ENCODE peak calls at places on chromosomes 11 and 22, in nine cellular contexts. I, Y, F, L, C, B, E, V and J are unnamed samples.

GRCh38 chr11:77517226-77517625 is 43.3 kb upstream of the PAK1 start:
- DNase-seq in L (peak), F (no peak), B (no peak), C (no peak), I (no peak), E (no peak), V (peak), Y (no peak), J (no peak)

GRCh38 chr11:76209956-76210885 is 3.9 kb upstream of the WNT11 start:
- DNase-seq in Y (no peak), F (peak), B (no peak), L (no peak), C (peak), E (peak), V (peak), I (peak), J (peak)

GRCh38 chr22:33678523-33678922 is 241.8 kb downstream of the LARGE1 start:
- DNase-seq in E (no peak), F (no peak), C (no peak), V (no peak), L (no peak), B (no peak), I (no peak), Y (no peak), J (no peak)

GRCh38 chr11:6992457-6993431 is 27.4 kb downstream of the ZNF214 start:
- DNase-seq in L (peak), F (no peak), I (no peak), Y (no peak), V (peak), C (no peak), B (no peak), E (no peak), J (peak)

GRCh38 chr11:20388096-20389055 is 860 bp downstream of the PRMT3 start:
- DNase-seq in I (no peak), E (no peak), C (peak), L (peak), Y (peak), B (no peak), F (no peak), V (peak), J (peak)

GRCh38 chr11:19970944-19971343 is 189.3 kb downstream of the DBX1 start:
- DNase-seq in I (no peak), F (no peak), E (no peak), B (no peak), V (no peak), C (no peak), L (no peak), Y (no peak), J (no peak)

GRCh38 chr22:29380032-29380781 is 8.2 kb downstream of the AP1B1 start:
- DNase-seq in Y (no peak), B (no peak), L (peak), I (no peak), V (peak), F (peak), E (no peak), C (no peak), J (peak)

GRCh38 chr22:43167001-43167589 is 15.7 kb downstream of the TSPO start:
- DNase-seq in V (no peak), B (no peak), F (no peak), C (no peak), I (no peak), E (no peak), Y (no peak), L (no peak), J (no peak)

GRCh38 chr11:59271247-59271755 is 58.6 kb upstream of the MPEG1 start:
- DNase-seq in B (no peak), C (no peak), V (no peak), I (no peak), F (no peak), E (no peak), L (no peak), Y (no peak), J (no peak)

GRCh38 chr11:119373917-119374631 is 7.4 kb downstream of the USP2 start:
- DNase-seq in L (peak), E (peak), C (no peak), F (peak), Y (no peak), I (peak), V (peak), B (peak), J (peak)

GRCh38 chr11:5891216-5891800 is 1.7 kb upstream of the OR52E5 start:
- DNase-seq in Y (no peak), I (no peak), L (no peak), C (no peak), E (no peak), F (no peak), V (peak), B (no peak), J (peak)

GRCh38 chr11:24511518-24511917 is 14.7 kb downstream of the LUZP2 start:
- DNase-seq in V (no peak), B (no peak), F (no peak), Y (no peak), L (no peak), I (no peak), E (no peak), C (no peak), J (no peak)

GRCh38 chr22:50425179-50425916 is 49.5 kb downstream of the SBF1 start:
- DNase-seq in B (no peak), V (no peak), C (no peak), L (no peak), Y (no peak), F (no peak), I (no peak), E (no peak), J (no peak)

GRCh38 chr22:47817380-47817779 is 1054.9 kb downstream of the TBC1D22A start:
- DNase-seq in V (no peak), C (no peak), I (no peak), F (no peak), Y (no peak), E (no peak), B (no peak), L (no peak), J (no peak)

GRCh38 chr11:6298605-6299004 is 21.7 kb downstream of the CAVIN3 start:
- DNase-seq in F (peak), V (peak), C (no peak), E (no peak), I (peak), L (peak), B (no peak), Y (no peak), J (peak)

GRCh38 chr11:12787847-12788246 is 113.6 kb downstream of the TEAD1 start:
- DNase-seq in I (no peak), V (peak), F (no peak), B (no peak), C (no peak), L (peak), E (no peak), Y (no peak), J (peak)

GRCh38 chr11:10075141-10075540 is 218.9 kb downstream of the SBF2 start:
- DNase-seq in Y (no peak), V (no peak), I (no peak), F (no peak), L (no peak), C (no peak), B (no peak), E (no peak), J (no peak)

GRCh38 chr11:134139873-134140331 is 71.0 kb downstream of the JAM3 start:
- DNase-seq in F (peak), B (peak), Y (peak), L (peak), I (peak), C (peak), V (peak), E (peak), J (peak)